ENCODE peak calls at places on chromosomes 5 and 9, in four cellular contexts. One of them, this sample, is unnamed.
A peak's percentile ranks its signal among the peaks of the same experiment; 100 is the strongest.

GRCh38 chr5:112123060-112123459 is 296.0 kb downstream of the EPB41L4A start:
- DNase-seq in lower lobe of right lung: no peak
- DNase-seq in tibial artery: no peak
- DNase-seq in H9: no peak
- DNase-seq in this sample: no peak

GRCh38 chr5:142561486-142562097 is 124.3 kb downstream of the FGF1 start:
- DNase-seq in tibial artery: no peak
- DNase-seq in lower lobe of right lung: no peak
- DNase-seq in H9: no peak
- DNase-seq in this sample: no peak

GRCh38 chr5:150134198-150134588 is 21.5 kb downstream of the PDGFRB start:
- DNase-seq in tibial artery: no peak
- DNase-seq in lower lobe of right lung: no peak
- DNase-seq in H9: no peak
- DNase-seq in this sample: peak; percentile 76

GRCh38 chr5:178423431-178423830 is 166.8 kb downstream of the COL23A1 start:
- DNase-seq in H9: no peak
- DNase-seq in lower lobe of right lung: no peak
- DNase-seq in tibial artery: no peak
- DNase-seq in this sample: no peak

GRCh38 chr9:131180454-131180853 is 55.1 kb downstream of the NUP214 start:
- DNase-seq in H9: no peak
- DNase-seq in tibial artery: no peak
- DNase-seq in lower lobe of right lung: no peak
- DNase-seq in this sample: no peak

GRCh38 chr9:130382636-130383349 is 62.0 kb upstream of the ASS1 start:
- DNase-seq in tibial artery: no peak
- DNase-seq in H9: no peak
- DNase-seq in lower lobe of right lung: no peak
- DNase-seq in this sample: no peak

GRCh38 chr5:17118631-17119030 is 98.8 kb upstream of the BASP1 start:
- DNase-seq in tibial artery: peak; percentile 73
- DNase-seq in lower lobe of right lung: peak; percentile 68
- DNase-seq in H9: no peak
- DNase-seq in this sample: no peak

GRCh38 chr5:72920690-72921089 is 35.2 kb upstream of the FCHO2 start:
- DNase-seq in lower lobe of right lung: no peak
- DNase-seq in H9: no peak
- DNase-seq in tibial artery: no peak
- DNase-seq in this sample: no peak

GRCh38 chr5:1503301-1504243 is 20.2 kb downstream of the LPCAT1 start:
- DNase-seq in lower lobe of right lung: peak; percentile 87
- DNase-seq in tibial artery: peak; percentile 82
- DNase-seq in H9: no peak
- DNase-seq in this sample: no peak

GRCh38 chr9:136694163-136694864 is 7.1 kb upstream of the AGPAT2 start:
- DNase-seq in tibial artery: no peak
- DNase-seq in H9: peak; percentile 81
- DNase-seq in lower lobe of right lung: peak; percentile 84
- DNase-seq in this sample: peak; percentile 89

GRCh38 chr9:105418588-105419108 is 29.2 kb upstream of the FSD1L start:
- DNase-seq in H9: no peak
- DNase-seq in tibial artery: no peak
- DNase-seq in lower lobe of right lung: no peak
- DNase-seq in this sample: no peak

GRCh38 chr9:127578952-127579853 is 32.9 kb upstream of the STXBP1 start:
- DNase-seq in tibial artery: peak; percentile 98
- DNase-seq in lower lobe of right lung: peak; percentile 93
- DNase-seq in H9: peak; percentile 89
- DNase-seq in this sample: no peak
- TF ChIP-seq CTCF in tibial artery: peak; percentile 45
- TF ChIP-seq CTCF in lower lobe of right lung: peak; percentile 35
- TF ChIP-seq CTCF in H9: peak; percentile 53
- TF ChIP-seq CTCF in this sample: peak; percentile 15

GRCh38 chr9:135612981-135613910 is 26.1 kb downstream of the GLT6D1 start:
- DNase-seq in lower lobe of right lung: no peak
- DNase-seq in tibial artery: peak; percentile 57
- DNase-seq in H9: no peak
- DNase-seq in this sample: no peak

GRCh38 chr9:135612437-135612836 is 26.9 kb downstream of the GLT6D1 start:
- DNase-seq in lower lobe of right lung: no peak
- DNase-seq in tibial artery: peak; percentile 56
- DNase-seq in H9: no peak
- DNase-seq in this sample: no peak

GRCh38 chr9:135614821-135615665 is 24.3 kb downstream of the GLT6D1 start:
- DNase-seq in lower lobe of right lung: no peak
- DNase-seq in tibial artery: no peak
- DNase-seq in H9: no peak
- DNase-seq in this sample: no peak

GRCh38 chr9:135615666-135616620 is 23.4 kb downstream of the GLT6D1 start:
- DNase-seq in H9: peak; percentile 30
- DNase-seq in lower lobe of right lung: no peak
- DNase-seq in tibial artery: no peak
- DNase-seq in this sample: no peak

GRCh38 chr9:135613946-135614805 is 25.2 kb downstream of the GLT6D1 start:
- DNase-seq in lower lobe of right lung: no peak
- DNase-seq in tibial artery: peak; percentile 60
- DNase-seq in H9: peak; percentile 24
- DNase-seq in this sample: no peak
- TF ChIP-seq CTCF in lower lobe of right lung: no peak
- TF ChIP-seq CTCF in tibial artery: no peak
- TF ChIP-seq CTCF in H9: no peak
- TF ChIP-seq CTCF in this sample: no peak

GRCh38 chr9:121440265-121440664 is 59.4 kb downstream of the GGTA1 start:
- DNase-seq in tibial artery: no peak
- DNase-seq in H9: no peak
- DNase-seq in lower lobe of right lung: no peak
- DNase-seq in this sample: no peak
- TF ChIP-seq CTCF in tibial artery: peak; percentile 35
- TF ChIP-seq CTCF in H9: peak; percentile 38
- TF ChIP-seq CTCF in lower lobe of right lung: no peak
- TF ChIP-seq CTCF in this sample: peak; percentile 38

GRCh38 chr5:140806834-140807775 is at the start of gene PCDHA4:
- DNase-seq in tibial artery: no peak
- DNase-seq in lower lobe of right lung: no peak
- DNase-seq in H9: peak; percentile 84
- DNase-seq in this sample: no peak
- TF ChIP-seq CTCF in tibial artery: peak; percentile 22
- TF ChIP-seq CTCF in lower lobe of right lung: peak; percentile 40
- TF ChIP-seq CTCF in H9: peak; percentile 74
- TF ChIP-seq CTCF in this sample: peak; percentile 64

DNA sequence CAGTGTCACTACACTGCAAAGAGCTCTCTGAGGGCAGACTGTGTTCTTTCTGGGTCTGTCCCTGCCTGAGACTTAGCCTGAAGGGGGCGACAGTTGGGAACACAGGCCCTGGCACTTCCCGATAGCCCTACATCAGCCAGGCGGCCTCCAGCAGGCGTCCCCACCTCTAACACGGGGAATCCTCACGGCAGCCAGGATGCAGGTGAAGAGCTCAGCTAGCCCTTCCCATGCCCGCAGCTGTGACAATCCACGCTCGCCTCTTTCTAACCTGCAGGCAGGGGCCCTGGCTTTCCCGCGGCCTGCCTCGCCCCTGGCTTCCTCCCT is 5.9 kb downstream of the MED22 start:
- DNase-seq in lower lobe of right lung: no peak
- DNase-seq in H9: peak; percentile 84
- DNase-seq in tibial artery: no peak
- DNase-seq in this sample: no peak
- TF ChIP-seq CTCF in lower lobe of right lung: no peak
- TF ChIP-seq CTCF in H9: peak; percentile 66
- TF ChIP-seq CTCF in tibial artery: no peak
- TF ChIP-seq CTCF in this sample: no peak

GRCh38 chr5:133316346-133317343 is 264.8 kb downstream of the HSPA4 start:
- DNase-seq in lower lobe of right lung: no peak
- DNase-seq in H9: peak; percentile 82
- DNase-seq in tibial artery: no peak
- DNase-seq in this sample: no peak
- TF ChIP-seq CTCF in lower lobe of right lung: no peak
- TF ChIP-seq CTCF in H9: peak; percentile 73
- TF ChIP-seq CTCF in tibial artery: no peak
- TF ChIP-seq CTCF in this sample: peak; percentile 26

DNA sequence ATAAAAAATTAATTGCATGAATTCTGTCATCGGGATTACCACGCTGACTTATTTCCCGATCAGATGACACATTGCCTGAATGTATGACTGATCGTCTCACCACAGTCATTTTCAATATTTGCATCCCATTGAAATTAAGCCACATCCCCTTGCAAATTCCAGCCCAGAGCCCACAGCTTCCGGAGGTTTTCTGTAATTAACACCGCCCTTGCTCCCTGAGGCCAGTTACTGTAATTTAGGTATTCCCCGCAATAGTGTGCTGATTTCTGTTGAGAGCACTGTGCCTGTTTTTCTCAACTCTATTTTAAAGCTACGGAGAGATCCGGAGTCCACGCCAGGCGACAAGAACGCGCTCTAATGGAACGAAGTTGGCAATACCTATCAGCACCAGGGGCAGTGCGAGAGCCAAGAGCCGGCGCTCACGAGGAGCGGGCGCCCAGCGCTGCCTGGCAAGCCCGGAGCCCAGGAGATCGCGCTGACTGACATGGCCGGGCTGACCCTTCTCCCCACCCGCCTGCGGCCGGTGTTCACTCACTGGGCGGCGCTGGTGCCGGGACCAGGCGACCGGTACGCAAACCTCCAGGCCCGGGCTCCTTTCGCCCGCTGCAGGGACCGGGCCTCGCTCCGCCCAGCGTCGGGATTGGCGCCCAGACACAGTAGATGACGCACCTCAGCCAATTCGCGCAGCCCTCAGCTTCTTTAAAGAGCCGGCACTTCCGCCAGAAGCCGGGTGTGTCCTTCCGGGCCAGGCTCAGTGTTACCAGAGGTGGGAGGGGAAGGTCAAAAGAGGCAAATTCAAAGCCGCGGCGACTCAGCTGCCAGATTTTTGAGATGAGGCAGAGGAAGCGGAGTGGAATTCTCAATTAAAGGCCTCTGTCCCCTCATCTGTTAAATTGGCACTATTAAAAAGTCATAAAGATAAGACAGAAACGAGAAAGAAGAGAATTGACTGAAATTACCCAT is at the start of gene PLGRKT:
- DNase-seq in H9: peak; percentile 96
- DNase-seq in tibial artery: peak; percentile 97
- DNase-seq in lower lobe of right lung: peak; percentile 98
- DNase-seq in this sample: peak; percentile 35
- TF ChIP-seq CTCF in H9: peak; percentile 24
- TF ChIP-seq CTCF in tibial artery: peak; percentile 22
- TF ChIP-seq CTCF in lower lobe of right lung: peak; percentile 30
- TF ChIP-seq CTCF in this sample: no peak

GRCh38 chr5:167552356-167552755 is 739.1 kb upstream of the WWC1 start:
- DNase-seq in tibial artery: no peak
- DNase-seq in H9: no peak
- DNase-seq in lower lobe of right lung: no peak
- DNase-seq in this sample: no peak

GRCh38 chr5:167554564-167555254 is 736.7 kb upstream of the WWC1 start:
- DNase-seq in tibial artery: no peak
- DNase-seq in H9: no peak
- DNase-seq in lower lobe of right lung: no peak
- DNase-seq in this sample: no peak

DNA sequence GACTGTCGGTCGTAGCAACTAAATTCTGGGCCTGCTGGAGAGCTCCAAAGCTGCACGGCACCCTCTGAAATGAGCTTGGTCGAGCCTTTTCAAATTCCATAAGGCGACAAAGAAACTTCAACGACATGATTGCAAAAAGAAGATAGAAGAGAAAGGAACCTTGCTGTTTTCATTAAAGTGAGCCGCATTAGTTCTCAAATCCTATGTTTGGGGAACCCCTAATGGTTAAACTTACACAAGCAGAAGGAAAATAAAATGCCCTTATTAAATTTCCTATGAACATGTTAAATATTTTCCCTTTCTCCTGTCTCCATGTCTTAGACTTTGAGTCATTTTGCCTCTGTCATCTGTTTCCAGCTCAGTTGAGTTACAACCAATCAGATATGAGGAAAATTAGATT is 735.7 kb upstream of the WWC1 start:
- DNase-seq in lower lobe of right lung: no peak
- DNase-seq in H9: no peak
- DNase-seq in tibial artery: no peak
- DNase-seq in this sample: no peak
- TF ChIP-seq CTCF in lower lobe of right lung: no peak
- TF ChIP-seq CTCF in H9: peak; percentile 17
- TF ChIP-seq CTCF in tibial artery: no peak
- TF ChIP-seq CTCF in this sample: peak; percentile 30